ENCODE peak calls at places on chromosomes 11 and 22, in eight cellular contexts. X is IMR-90, A is body of pancreas, I is A549, F is ascending aorta, L is HCT116, Q is PC-3, Y is tibial nerve. J is an unnamed sample.
A peak's percentile ranks its signal among the peaks of the same experiment; 100 is the strongest.

GRCh38 chr11:113549611-113550061 is 74.4 kb upstream of the DRD2 start:
- DNase-seq in X (no peak), A (no peak), I (no peak), F (no peak), L (no peak), Q (no peak), Y (no peak), J (no peak)

GRCh38 chr11:13277719-13278619 is at the start of gene BMAL1:
- DNase-seq in X (no peak), A (peak; percentile 57), I (peak; percentile 28), F (peak; percentile 31), L (no peak), Q (no peak), Y (peak; percentile 22), J (peak; percentile 70)

GRCh38 chr11:57490456-57491248 is 24.9 kb downstream of the SLC43A1 start:
- DNase-seq in X (peak; percentile 38), A (no peak), I (no peak), F (no peak), L (no peak), Q (peak; percentile 23), Y (no peak), J (peak; percentile 30)

GRCh38 chr22:22106855-22107254 is 124.3 kb upstream of the TOP3B start:
- DNase-seq in X (no peak), A (no peak), I (no peak), F (no peak), L (no peak), Q (no peak), Y (no peak), J (no peak)

GRCh38 chr22:18970180-18970947 is 34.3 kb upstream of the PRODH start:
- DNase-seq in X (no peak), A (peak; percentile 37), I (peak; percentile 12), F (no peak), L (no peak), Q (no peak), Y (no peak), J (no peak)

GRCh38 chr11:134014502-134014901 is 54.4 kb upstream of the JAM3 start:
- DNase-seq in X (no peak), A (peak; percentile 55), I (no peak), F (no peak), L (no peak), Q (no peak), Y (no peak), J (no peak)

GRCh38 chr11:130650456-130651068 is 202.1 kb downstream of the ADAMTS15 start:
- DNase-seq in X (peak; percentile 59), A (no peak), I (no peak), F (no peak), L (no peak), Q (no peak), Y (no peak), J (no peak)

GRCh38 chr11:114058026-114058706 is 1.3 kb upstream of the ZBTB16 start:
- DNase-seq in X (no peak), A (peak; percentile 34), I (no peak), F (no peak), L (no peak), Q (no peak), Y (no peak), J (peak; percentile 90)

DNA sequence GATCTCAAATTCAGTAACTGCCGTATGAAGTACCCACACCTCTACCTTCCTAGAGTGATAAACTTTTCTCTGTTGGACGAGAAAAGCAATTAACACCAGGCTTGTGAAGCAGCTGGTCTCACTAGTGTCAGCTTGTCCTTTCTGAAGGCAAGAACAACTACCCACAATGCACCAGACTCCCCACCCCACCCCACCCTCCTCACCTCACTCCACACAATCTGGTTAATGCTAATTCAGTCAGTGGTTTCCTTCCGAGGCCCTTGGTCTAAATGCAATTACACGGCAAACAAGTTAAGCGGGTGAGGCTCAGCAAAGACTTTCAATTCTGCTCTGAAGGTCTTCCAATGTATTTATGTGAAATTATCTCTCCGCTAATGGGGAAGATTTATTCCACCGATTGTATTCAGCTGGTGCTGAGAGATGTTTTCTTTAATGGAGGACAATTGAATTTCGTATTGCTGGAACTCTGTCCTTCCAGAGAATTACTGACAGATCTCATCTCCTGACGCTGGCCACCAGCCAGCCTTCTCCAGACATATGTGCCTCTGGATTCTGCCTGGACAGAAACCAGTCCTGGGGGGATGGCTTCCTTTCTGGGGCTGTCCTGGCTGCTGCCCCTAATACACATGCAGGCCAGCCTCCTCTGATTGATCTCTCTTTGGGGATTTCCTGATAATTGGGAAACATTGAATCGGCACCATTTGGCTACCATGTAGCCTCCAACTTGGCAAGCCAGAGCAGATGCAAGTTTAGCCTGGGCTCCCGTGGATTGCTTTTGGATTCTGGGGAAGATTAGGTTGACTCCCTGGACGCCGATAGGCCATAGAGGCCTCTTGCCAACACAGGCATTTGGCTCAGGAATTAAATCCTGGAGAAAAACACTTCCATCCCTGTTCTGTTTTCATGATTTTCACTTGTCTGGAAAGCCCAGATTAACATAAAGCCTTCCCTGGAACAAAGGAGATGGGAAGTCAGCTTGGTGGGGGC is 165.8 kb upstream of the NARS2 start:
- DNase-seq in X (no peak), A (no peak), I (no peak), F (no peak), L (no peak), Q (no peak), Y (no peak), J (no peak)
- H3K27ac ChIP-seq in X (no peak overlapping the region), A (no peak overlapping the region), I (no peak overlapping the region), F (no peak overlapping the region), L (no peak overlapping the region), Q (no peak overlapping the region), Y (no peak overlapping the region), J (no peak overlapping the region)

GRCh38 chr22:30609260-30610185 is 2.5 kb downstream of the TCN2 start:
- DNase-seq in X (peak; percentile 86), A (peak; percentile 15), I (peak; percentile 78), F (peak; percentile 37), L (no peak), Q (peak; percentile 78), Y (no peak), J (peak; percentile 32)

GRCh38 chr22:30606455-30607299 is at the start of gene TCN2:
- DNase-seq in X (peak; percentile 77), A (peak; percentile 83), I (peak; percentile 69), F (peak; percentile 24), L (no peak), Q (peak; percentile 49), Y (peak; percentile 45), J (peak; percentile 66)

GRCh38 chr22:30605449-30606110 is 1.4 kb upstream of the TCN2 start:
- DNase-seq in X (peak; percentile 25), A (peak; percentile 68), I (peak; percentile 69), F (no peak), L (peak; percentile 52), Q (peak; percentile 58), Y (no peak), J (peak; percentile 59)

GRCh38 chr22:30607939-30608338 is 965 bp downstream of the TCN2 start:
- DNase-seq in X (no peak), A (no peak), I (no peak), F (no peak), L (no peak), Q (no peak), Y (no peak), J (no peak)

DNA sequence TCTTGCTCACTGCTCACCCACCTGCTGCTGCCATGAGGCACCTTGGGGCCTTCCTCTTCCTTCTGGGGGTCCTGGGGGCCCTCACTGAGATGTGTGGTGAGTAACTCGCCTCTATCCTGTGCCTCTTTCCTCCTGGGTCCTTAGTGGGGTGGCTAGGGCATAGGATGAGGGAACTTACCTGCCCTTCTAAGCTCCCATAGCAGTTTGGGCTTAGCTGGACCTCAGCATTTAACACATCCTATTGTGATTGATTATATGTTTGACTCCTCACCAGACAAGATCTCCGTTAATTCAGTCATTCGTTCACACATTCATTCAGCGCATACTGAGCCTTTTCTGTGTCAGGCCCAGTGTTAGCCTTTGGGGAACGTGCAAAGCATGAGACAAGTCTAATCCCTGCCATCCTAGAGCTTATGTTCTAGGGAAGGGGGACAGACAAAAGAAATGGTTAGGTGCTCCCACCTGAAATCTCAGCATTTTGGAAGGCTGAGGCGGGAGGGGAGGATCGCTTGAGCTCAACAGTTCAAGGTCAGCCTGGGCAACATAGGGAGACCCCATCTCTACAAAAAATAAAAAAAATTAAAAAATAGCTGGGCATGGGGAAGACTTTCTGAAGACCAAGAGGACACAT is 441 bp downstream of the TCN2 start:
- DNase-seq in X (no peak), A (no peak), I (no peak), F (no peak), L (no peak), Q (no peak), Y (no peak), J (no peak)
- H3K4me3 ChIP-seq in X (peak overlapping the region; percentile 56), A (no peak overlapping the region), I (peak overlapping the region; percentile 51), F (peak overlapping the region; percentile 69), L (peak overlapping the region; percentile 68), Q (peak overlapping the region; percentile 73), Y (peak overlapping the region; percentile 70), J (peak overlapping the region; percentile 86)

DNA sequence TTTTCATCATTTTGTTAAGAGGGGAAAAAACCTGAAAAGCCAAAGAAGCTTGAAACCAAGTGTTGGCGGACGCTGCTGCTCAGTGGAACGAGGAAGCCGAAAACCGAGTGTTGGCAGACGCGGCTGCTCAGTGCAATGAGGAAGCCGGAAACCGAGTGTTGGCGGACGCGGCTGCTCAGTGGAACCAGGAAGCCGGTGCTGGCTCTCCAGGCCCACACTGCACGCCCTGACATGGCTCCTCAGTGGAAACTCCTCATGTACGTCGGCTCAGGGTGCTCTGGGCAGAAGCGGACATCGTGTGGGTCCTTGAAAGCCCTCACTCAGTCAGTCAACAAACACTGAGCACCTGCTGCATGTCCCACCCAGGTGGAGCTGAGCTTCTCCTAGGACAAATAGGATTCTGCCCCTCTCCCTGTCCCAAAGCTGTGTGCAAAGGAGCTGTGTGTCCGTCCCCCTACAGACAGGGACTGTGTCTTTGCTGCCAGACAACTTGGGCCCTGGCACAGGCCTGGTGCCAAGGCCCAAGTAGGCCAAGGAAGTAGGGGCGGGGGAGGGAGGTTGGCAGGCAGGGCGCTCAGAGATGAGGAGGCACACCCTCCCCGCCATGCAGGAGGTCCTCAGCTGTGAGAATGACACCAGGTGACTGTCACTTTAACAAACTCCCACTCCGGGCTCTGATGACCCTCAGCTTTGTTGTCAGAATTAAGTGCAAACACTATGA is 37.3 kb downstream of the PHF21B start:
- DNase-seq in X (peak; percentile 3), A (no peak), I (no peak), F (no peak), L (no peak), Q (no peak), Y (no peak), J (no peak)
- H3K27ac ChIP-seq in X (no peak overlapping the region), A (no peak overlapping the region), I (no peak overlapping the region), F (no peak overlapping the region), L (no peak overlapping the region), Q (no peak overlapping the region), Y (no peak overlapping the region), J (no peak overlapping the region)

DNA sequence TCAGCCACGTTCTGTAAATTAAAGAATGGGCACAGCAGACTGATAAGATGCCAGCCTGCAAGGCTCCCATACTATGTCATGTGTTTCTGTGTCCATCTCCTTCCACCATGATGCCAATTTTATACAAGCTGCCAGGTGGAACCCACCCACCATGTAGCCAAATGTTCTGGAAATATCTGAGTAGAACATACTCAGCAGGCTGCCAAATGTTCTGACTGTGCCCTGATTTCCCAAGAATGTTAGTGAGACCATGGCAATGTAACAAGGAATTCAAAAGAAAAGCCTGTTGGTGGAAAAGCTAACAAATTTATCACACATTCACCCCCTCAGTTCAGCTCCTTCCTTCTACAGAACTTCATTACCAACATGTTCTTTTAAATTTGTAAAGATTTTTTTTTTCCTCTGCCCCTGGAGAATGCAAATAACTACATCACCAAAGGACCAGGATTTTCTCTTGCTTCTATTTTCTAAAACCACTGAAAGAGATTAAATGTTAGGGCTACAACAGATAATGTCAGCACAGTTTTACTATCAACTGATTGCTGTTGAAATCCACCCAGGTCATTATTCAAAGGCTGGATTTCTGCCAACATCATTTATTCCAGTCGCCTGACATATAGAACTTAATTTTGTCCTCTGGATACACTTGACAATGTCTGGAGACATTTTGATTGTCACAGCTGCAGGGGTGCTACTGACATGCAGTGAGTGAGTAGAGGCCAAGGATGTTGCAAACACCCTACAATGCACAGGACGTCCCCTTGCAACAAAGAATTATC is 3.1 kb downstream of the DMC1 start:
- DNase-seq in X (no peak), A (no peak), I (no peak), F (no peak), L (no peak), Q (no peak), Y (no peak), J (no peak)
- H3K4me3 ChIP-seq in X (no peak overlapping the region), A (no peak overlapping the region), I (no peak overlapping the region), F (no peak overlapping the region), L (no peak overlapping the region), Q (no peak overlapping the region), Y (no peak overlapping the region), J (no peak overlapping the region)

J was measured in psoas muscle.